ENCODE peak calls at places on chromosome 7, in five cellular contexts. A is cardiac muscle cell, K is tibial artery, C is stomach, S is epithelial cell of esophagus. B is an unnamed sample.

GRCh38 chr7:14483663-14484062 is 418.9 kb downstream of the DGKB start:
- DNase-seq in K (no peak), C (no peak), A (no peak), S (no peak), B (no peak)

GRCh38 chr7:44489955-44490350 is 505 bp downstream of the NUDCD3 start:
- DNase-seq in A (peak; percentile 12), K (no peak), C (peak; percentile 25), S (peak; percentile 63), B (no peak)

GRCh38 chr7:135406908-135407307 is 103.0 kb downstream of the CNOT4 start:
- DNase-seq in S (no peak), C (no peak), A (no peak), K (no peak), B (no peak)

GRCh38 chr7:27112960-27113949 is 10.8 kb upstream of the HOXA2 start:
- DNase-seq in S (peak; percentile 65), A (no peak), C (no peak), K (peak; percentile 75), B (peak; percentile 58)

GRCh38 chr7:24884401-24884800 is 95.6 kb downstream of the OSBPL3 start:
- DNase-seq in A (no peak), K (no peak), S (no peak), C (no peak), B (no peak)

GRCh38 chr7:78924581-78924980 is 528.9 kb downstream of the MAGI2 start:
- DNase-seq in C (no peak), S (peak; percentile 53), A (peak; percentile 21), K (no peak), B (no peak)

GRCh38 chr7:28078036-28078901 is 102.3 kb downstream of the JAZF1 start:
- DNase-seq in K (no peak), A (peak; percentile 73), S (peak; percentile 51), C (peak; percentile 41), B (no peak)

GRCh38 chr7:122768827-122769226 is 66.1 kb upstream of the RNF148 start:
- DNase-seq in A (no peak), S (no peak), C (no peak), K (no peak), B (no peak)

GRCh38 chr7:113379746-113380145 is 261.4 kb upstream of the SMIM30 start:
- DNase-seq in A (no peak), C (no peak), K (no peak), S (no peak), B (no peak)

GRCh38 chr7:24477807-24478655 is 95.2 kb upstream of the PALS2 start:
- DNase-seq in A (peak; percentile 75), C (no peak), K (peak; percentile 76), S (peak; percentile 43), B (no peak)

GRCh38 chr7:53151496-53151895 is 116.1 kb downstream of the POM121L12 start:
- DNase-seq in C (no peak), K (no peak), A (no peak), S (no peak), B (no peak)

GRCh38 chr7:136339464-136339863 is 362.3 kb upstream of the MTPN start:
- DNase-seq in S (no peak), A (no peak), K (no peak), C (no peak), B (no peak)

GRCh38 chr7:42167206-42167913 is 69.6 kb downstream of the GLI3 start:
- DNase-seq in A (no peak), C (no peak), K (no peak), S (no peak), B (no peak)

GRCh38 chr7:27921081-27921836 is 181.3 kb downstream of the TAX1BP1 start:
- DNase-seq in S (peak; percentile 70), A (peak; percentile 89), K (no peak), C (no peak), B (no peak)

GRCh38 chr7:5549096-5549896 is 125.7 kb upstream of the TNRC18 start:
- DNase-seq in K (no peak), C (peak; percentile 69), S (peak; percentile 99), A (peak; percentile 56), B (no peak)

GRCh38 chr7:47149971-47150370 is 431.9 kb downstream of the TNS3 start:
- DNase-seq in C (no peak), A (no peak), S (no peak), K (no peak), B (no peak)

GRCh38 chr7:68776326-68776725 is 821.9 kb upstream of the AUTS2 start:
- DNase-seq in C (no peak), A (no peak), K (no peak), S (no peak), B (no peak)

DNA sequence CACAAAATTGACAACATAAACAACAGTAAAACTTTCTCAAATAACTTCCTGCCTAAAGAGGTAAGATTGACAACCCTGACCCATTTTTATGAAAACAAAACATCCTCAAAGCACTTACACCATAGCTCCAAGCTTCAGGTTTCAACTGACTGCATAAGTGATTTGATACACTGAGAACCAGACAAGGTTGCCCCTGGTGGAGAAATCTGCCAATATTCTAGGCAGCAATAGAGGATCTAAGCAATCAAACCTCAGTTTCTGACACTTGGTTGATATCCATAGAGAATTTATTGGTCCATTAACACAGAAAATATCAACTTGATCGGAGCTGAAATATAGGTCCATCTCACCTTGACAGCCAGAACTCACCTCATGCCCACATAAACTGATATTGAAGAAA is 147.8 kb downstream of the ELAPOR2 start:
- DNase-seq in C (no peak), A (no peak), S (peak; percentile 2), K (no peak), B (no peak)
- TF ChIP-seq CTCF in C (no peak), A (no peak), S (no peak), K (no peak), B (peak; percentile 32)

GRCh38 chr7:91288208-91288824 is 24.1 kb downstream of the FZD1 start:
- DNase-seq in S (peak; percentile 58), K (no peak), A (peak; percentile 44), C (peak; percentile 60), B (no peak)
- TF ChIP-seq CTCF in S (peak; percentile 57), K (peak; percentile 6), A (peak; percentile 57), C (no peak), B (peak; percentile 45)

DNA sequence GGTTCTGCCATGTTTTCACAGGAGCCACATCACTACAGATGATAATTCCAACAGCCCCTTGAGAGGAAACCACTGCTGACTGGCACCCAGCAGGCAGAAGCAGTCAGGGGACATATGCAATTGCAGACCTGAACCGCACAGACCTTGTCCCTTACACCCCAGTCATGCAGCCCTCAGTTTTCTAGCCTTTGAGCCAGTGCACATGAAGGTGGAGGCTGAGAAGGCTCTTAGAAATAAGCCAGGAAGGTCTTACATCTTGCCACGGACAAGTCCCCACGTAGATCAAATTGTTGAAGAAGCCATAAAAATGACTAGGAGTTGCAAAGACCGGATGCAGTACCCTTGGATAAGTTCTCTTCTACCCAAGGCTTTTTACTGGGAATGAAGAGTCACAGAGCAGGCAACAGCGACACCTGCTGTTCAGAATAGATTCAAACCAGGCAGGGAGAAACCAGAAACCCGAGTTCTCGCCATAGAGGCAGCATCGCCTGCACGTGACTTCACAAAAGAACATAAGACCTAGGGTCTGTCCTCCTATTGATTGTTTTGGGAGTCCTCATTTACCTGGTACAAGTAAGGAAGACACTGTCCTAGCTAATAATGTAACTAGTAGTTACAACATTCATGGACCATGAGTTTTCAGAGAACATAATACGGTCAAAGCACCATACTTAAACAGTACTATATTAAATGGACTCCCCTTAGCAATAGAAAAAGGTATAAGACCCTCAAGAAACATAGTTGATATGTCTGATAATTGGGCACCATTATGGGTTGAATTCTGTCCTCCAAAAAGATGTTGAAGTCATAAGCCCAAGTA is 11.1 kb downstream of the STEAP1B start:
- DNase-seq in S (peak; percentile 70), K (peak; percentile 72), A (peak; percentile 78), C (peak; percentile 73), B (peak; percentile 65)
- TF ChIP-seq CTCF in S (peak; percentile 92), K (peak; percentile 87), A (peak; percentile 88), C (peak; percentile 47), B (peak; percentile 96)

DNA sequence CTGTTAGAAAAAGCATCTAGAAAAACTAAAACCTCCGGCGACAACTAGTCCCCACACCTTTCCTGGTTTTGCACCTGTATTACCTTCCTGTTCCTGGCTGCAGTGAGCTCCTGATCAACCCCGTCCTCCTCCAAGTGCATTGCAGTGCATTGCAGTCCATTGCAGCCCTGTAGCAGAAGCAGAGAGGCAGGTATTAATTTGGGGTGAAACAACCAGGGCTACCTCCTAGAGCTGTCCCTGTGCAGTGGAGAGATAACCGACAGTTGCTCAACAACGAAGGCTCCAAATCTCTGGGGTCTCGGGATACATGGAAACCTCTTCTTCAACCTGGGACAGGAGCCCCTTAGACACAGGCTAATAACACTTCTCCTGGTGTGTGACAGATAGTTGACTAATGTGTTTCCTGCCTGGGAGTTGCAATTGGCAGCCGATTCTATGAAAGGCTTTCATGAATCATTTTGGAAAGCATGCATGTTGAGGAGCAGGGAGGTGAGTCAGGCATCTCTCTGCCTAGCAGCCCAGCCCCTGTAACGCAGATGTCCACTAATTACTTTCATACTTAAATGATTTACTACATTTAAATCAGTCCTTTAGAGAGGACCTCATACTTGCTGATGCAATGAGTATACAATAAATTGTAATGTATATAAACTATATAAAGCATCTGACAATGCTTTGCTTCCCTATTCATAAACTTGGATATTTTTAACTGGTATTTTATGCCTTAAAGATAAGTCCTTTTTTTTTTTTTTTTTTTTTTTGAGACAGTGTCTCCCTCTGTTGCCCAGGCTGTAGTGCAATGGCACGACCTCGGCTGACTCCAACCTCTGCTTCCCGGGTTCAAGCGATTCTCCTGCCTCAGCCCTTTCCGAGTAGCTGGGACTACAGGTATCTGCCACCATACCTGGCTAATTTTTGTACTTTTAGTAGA is 59.0 kb downstream of the PRR15 start:
- DNase-seq in K (no peak), A (peak; percentile 83), S (peak; percentile 97), C (no peak), B (no peak)
- TF ChIP-seq CTCF in K (no peak), A (no peak), S (no peak), C (no peak), B (no peak)

DNA sequence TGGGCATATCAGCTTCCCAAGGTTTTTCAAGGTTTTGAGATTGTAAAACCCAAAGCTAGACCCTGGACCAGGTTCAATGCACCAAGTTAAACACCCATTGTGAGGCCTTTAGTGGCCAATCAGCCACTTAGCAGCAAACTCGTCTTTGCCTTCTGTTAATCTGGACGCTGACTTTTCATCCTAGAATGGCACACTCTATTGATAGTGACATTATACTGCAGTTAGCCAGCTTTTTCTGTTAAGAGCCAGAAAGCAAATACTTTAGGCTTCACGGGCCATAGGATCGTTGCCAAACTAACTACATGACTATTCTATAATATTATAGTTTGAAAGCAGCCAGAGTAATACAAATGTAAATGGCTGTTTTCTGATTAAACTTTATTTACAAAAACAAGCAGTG is 51.3 kb downstream of the VKORC1L1 start:
- DNase-seq in A (no peak), C (no peak), K (no peak), S (no peak), B (no peak)
- TF ChIP-seq CTCF in A (no peak), C (no peak), K (no peak), S (no peak), B (no peak)

GRCh38 chr7:142301923-142302550 is 44.2 kb upstream of the PRSS58 start:
- DNase-seq in C (no peak), K (no peak), A (no peak), S (peak; percentile 39), B (no peak)

GRCh38 chr7:142298631-142299030 is 40.8 kb upstream of the PRSS58 start:
- DNase-seq in K (no peak), S (no peak), C (no peak), A (no peak), B (no peak)

GRCh38 chr7:142301299-142301698 is 43.4 kb upstream of the PRSS58 start:
- DNase-seq in C (no peak), K (no peak), A (no peak), S (no peak), B (no peak)

GRCh38 chr7:142299226-142299625 is 41.4 kb upstream of the PRSS58 start:
- DNase-seq in S (no peak), K (no peak), C (no peak), A (no peak), B (no peak)

GRCh38 chr7:142300689-142301088 is 42.8 kb upstream of the PRSS58 start:
- DNase-seq in K (no peak), S (no peak), C (no peak), A (no peak), B (no peak)
- TF ChIP-seq CTCF in K (no peak), S (peak; percentile 6), C (no peak), A (peak; percentile 5), B (peak; percentile 37)